ENCODE peak calls at places on chromosomes 13 and 19, in nine cellular contexts. K is kidney; M is ELR; P is GM12892; G is astrocyte; V is A172; E is NCI-H748 treated with DMSO at 0.1 percent for 48 hours; F is A549; Q is stimulated activated CD4-positive, alpha-beta T cell treated with anti-CD3 and anti-CD28 coated beads, Interleukin-4, amount 100 ng/mL, for 48 hours. O is an unnamed sample.

GRCh38 chr19:58544591-58545285 is 874 bp downstream of the TRIM28 start:
- DNase-seq in G (no peak), K (peak), V (peak), E (no peak), P (peak), Q (peak), M (peak), F (peak), O (no peak)

GRCh38 chr13:50241479-50241878 is 226.2 kb downstream of the KCNRG start:
- DNase-seq in K (no peak), Q (no peak), P (no peak), E (no peak), M (no peak), G (no peak), F (no peak), V (no peak), O (no peak)

GRCh38 chr19:2412449-2412848 is 14.9 kb downstream of the TIMM13 start:
- DNase-seq in Q (no peak), V (no peak), P (no peak), E (no peak), M (no peak), G (no peak), K (no peak), F (no peak), O (no peak)

GRCh38 chr19:18420931-18421330 is 1.7 kb downstream of the SSBP4 start:
- DNase-seq in P (no peak), V (no peak), M (no peak), Q (no peak), K (peak), F (no peak), G (no peak), E (no peak), O (no peak)

GRCh38 chr19:53999694-54000093 is 8.3 kb downstream of the CACNG6 start:
- DNase-seq in K (no peak), E (no peak), M (no peak), V (no peak), P (no peak), Q (no peak), F (no peak), G (no peak), O (no peak)

GRCh38 chr19:29596080-29596479 is 10.0 kb upstream of the POP4 start:
- DNase-seq in P (no peak), E (no peak), Q (no peak), F (no peak), K (no peak), M (no peak), V (peak), G (no peak), O (no peak)

GRCh38 chr19:35495107-35496064 is 5.1 kb upstream of the KRTDAP start:
- DNase-seq in K (peak), E (no peak), F (peak), V (peak), Q (peak), P (peak), M (peak), G (peak), O (peak)

GRCh38 chr13:97360610-97361009 is 73.4 kb upstream of the RAP2A start:
- DNase-seq in M (no peak), E (no peak), Q (no peak), G (no peak), K (no peak), V (no peak), P (no peak), F (no peak), O (no peak)

GRCh38 chr13:75217949-75218348 is 264.0 kb downstream of the TBC1D4 start:
- DNase-seq in G (peak), K (no peak), Q (no peak), P (no peak), F (no peak), M (peak), E (no peak), V (peak), O (no peak)

GRCh38 chr13:50910483-50910805 is 853 bp downstream of the RNASEH2B start:
- DNase-seq in F (peak), Q (no peak), E (peak), M (peak), G (peak), V (peak), P (no peak), K (no peak), O (peak)

GRCh38 chr19:50003810-50004419 is 21.3 kb downstream of the VRK3 start:
- DNase-seq in E (no peak), M (peak), G (peak), V (peak), K (no peak), F (peak), Q (peak), P (peak), O (no peak)

GRCh38 chr13:51097353-51098043 is 13.6 kb downstream of the C13orf42 start:
- DNase-seq in E (no peak), G (no peak), Q (no peak), K (no peak), V (no peak), P (no peak), F (no peak), M (no peak), O (no peak)

GRCh38 chr13:27619711-27620376 is 485 bp downstream of the LNX2 start:
- DNase-seq in P (peak), F (peak), Q (peak), K (peak), M (peak), E (peak), G (peak), V (peak), O (no peak)

GRCh38 chr19:18292810-18293641 is 11.6 kb upstream of the JUND start:
- DNase-seq in V (peak), P (no peak), M (peak), K (peak), E (no peak), G (peak), F (peak), Q (peak), O (peak)

GRCh38 chr13:104461049-104461448 is 1394.8 kb upstream of the SLC10A2 start:
- DNase-seq in V (no peak), F (no peak), P (no peak), M (no peak), K (no peak), Q (no peak), E (no peak), G (no peak), O (no peak)

GRCh38 chr13:32267836-32268439 is 47.2 kb downstream of the ZAR1L start:
- DNase-seq in Q (peak), G (no peak), F (no peak), M (no peak), K (no peak), V (no peak), P (peak), E (peak), O (no peak)

GRCh38 chr19:53982611-53983010 is 8.8 kb upstream of the CACNG6 start:
- DNase-seq in F (peak), V (peak), G (no peak), E (no peak), K (no peak), M (no peak), P (no peak), Q (no peak), O (no peak)

GRCh38 chr13:41723136-41723535 is 237.8 kb downstream of the VWA8 start:
- DNase-seq in P (no peak), F (no peak), G (no peak), K (no peak), M (no peak), V (no peak), E (no peak), Q (no peak), O (no peak)

GRCh38 chr19:33819496-33819874 is 22.8 kb downstream of the KCTD15 start:
- DNase-seq in V (no peak), F (no peak), Q (no peak), K (no peak), P (no peak), G (no peak), M (no peak), E (no peak), O (no peak)

GRCh38 chr13:21297452-21297851 is 121.0 kb downstream of the MRPL57 start:
- DNase-seq in Q (no peak), K (no peak), V (no peak), F (no peak), M (peak), P (no peak), E (peak), G (no peak), O (no peak)

GRCh38 chr13:47865883-47866282 is 135.2 kb downstream of the SUCLA2 start:
- DNase-seq in G (no peak), M (no peak), E (no peak), V (no peak), F (no peak), K (no peak), Q (no peak), P (no peak), O (no peak)

GRCh38 chr19:5547881-5548280 is 19.9 kb downstream of the TINCR start:
- DNase-seq in K (no peak), E (no peak), P (no peak), G (no peak), Q (no peak), M (peak), F (peak), V (peak), O (peak)

O was measured in HAP-1.